ENCODE peak calls at places on chromosomes 13 and 19, in ten cellular contexts. One of them, this sample, is unnamed.

GRCh38 chr19:34994286-34994642 is 5.9 kb upstream of the GRAMD1A start:
- DNase-seq in activated CD8-positive, alpha-beta memory T cell treated with anti-CD3 and anti-CD28 coated beads, Interleukin-2, amount 50 U/mL, for 4 hours: no peak
- DNase-seq in iPS-NIHi11: no peak
- DNase-seq in stimulated activated CD4-positive, alpha-beta T cell treated with anti-CD3 and anti-CD28 coated beads, Interleukin-1b, Interleukin-23, amount 100 ng/mL, for 1 hour: no peak
- DNase-seq in EL: no peak
- DNase-seq in ACHN: no peak
- DNase-seq in GM19239: no peak
- DNase-seq in naive thymus-derived CD4-positive, alpha-beta T cell: no peak
- DNase-seq in brain microvascular endothelial cell: no peak
- DNase-seq in endothelial cell: no peak
- DNase-seq in this sample: no peak

GRCh38 chr13:92761710-92762109 is 464.9 kb upstream of the GPC6 start:
- DNase-seq in EL: no peak
- DNase-seq in naive thymus-derived CD4-positive, alpha-beta T cell: no peak
- DNase-seq in iPS-NIHi11: no peak
- DNase-seq in endothelial cell: no peak
- DNase-seq in brain microvascular endothelial cell: no peak
- DNase-seq in GM19239: no peak
- DNase-seq in activated CD8-positive, alpha-beta memory T cell treated with anti-CD3 and anti-CD28 coated beads, Interleukin-2, amount 50 U/mL, for 4 hours: no peak
- DNase-seq in stimulated activated CD4-positive, alpha-beta T cell treated with anti-CD3 and anti-CD28 coated beads, Interleukin-1b, Interleukin-23, amount 100 ng/mL, for 1 hour: no peak
- DNase-seq in ACHN: no peak
- DNase-seq in this sample: no peak

GRCh38 chr19:35856001-35856400 is 710 bp upstream of the KIRREL2 start:
- DNase-seq in ACHN: no peak
- DNase-seq in activated CD8-positive, alpha-beta memory T cell treated with anti-CD3 and anti-CD28 coated beads, Interleukin-2, amount 50 U/mL, for 4 hours: no peak
- DNase-seq in EL: no peak
- DNase-seq in endothelial cell: peak; percentile 34
- DNase-seq in iPS-NIHi11: peak; percentile 81
- DNase-seq in naive thymus-derived CD4-positive, alpha-beta T cell: no peak
- DNase-seq in GM19239: no peak
- DNase-seq in stimulated activated CD4-positive, alpha-beta T cell treated with anti-CD3 and anti-CD28 coated beads, Interleukin-1b, Interleukin-23, amount 100 ng/mL, for 1 hour: no peak
- DNase-seq in brain microvascular endothelial cell: no peak
- DNase-seq in this sample: no peak

GRCh38 chr19:1935484-1936208 is 5.3 kb upstream of the CSNK1G2 start:
- DNase-seq in brain microvascular endothelial cell: no peak
- DNase-seq in iPS-NIHi11: no peak
- DNase-seq in naive thymus-derived CD4-positive, alpha-beta T cell: peak; percentile 23
- DNase-seq in activated CD8-positive, alpha-beta memory T cell treated with anti-CD3 and anti-CD28 coated beads, Interleukin-2, amount 50 U/mL, for 4 hours: no peak
- DNase-seq in stimulated activated CD4-positive, alpha-beta T cell treated with anti-CD3 and anti-CD28 coated beads, Interleukin-1b, Interleukin-23, amount 100 ng/mL, for 1 hour: no peak
- DNase-seq in GM19239: no peak
- DNase-seq in EL: peak; percentile 25
- DNase-seq in endothelial cell: no peak
- DNase-seq in ACHN: no peak
- DNase-seq in this sample: peak; percentile 35

GRCh38 chr13:102892504-102892903 is 46.7 kb downstream of the ERCC5 start:
- DNase-seq in EL: no peak
- DNase-seq in brain microvascular endothelial cell: no peak
- DNase-seq in activated CD8-positive, alpha-beta memory T cell treated with anti-CD3 and anti-CD28 coated beads, Interleukin-2, amount 50 U/mL, for 4 hours: no peak
- DNase-seq in stimulated activated CD4-positive, alpha-beta T cell treated with anti-CD3 and anti-CD28 coated beads, Interleukin-1b, Interleukin-23, amount 100 ng/mL, for 1 hour: no peak
- DNase-seq in endothelial cell: no peak
- DNase-seq in ACHN: no peak
- DNase-seq in iPS-NIHi11: no peak
- DNase-seq in GM19239: no peak
- DNase-seq in naive thymus-derived CD4-positive, alpha-beta T cell: no peak
- DNase-seq in this sample: no peak

GRCh38 chr19:35045667-35046300 is 4.3 kb downstream of the HPN start:
- DNase-seq in naive thymus-derived CD4-positive, alpha-beta T cell: peak; percentile 61
- DNase-seq in EL: peak; percentile 58
- DNase-seq in endothelial cell: peak; percentile 36
- DNase-seq in stimulated activated CD4-positive, alpha-beta T cell treated with anti-CD3 and anti-CD28 coated beads, Interleukin-1b, Interleukin-23, amount 100 ng/mL, for 1 hour: no peak
- DNase-seq in brain microvascular endothelial cell: peak; percentile 42
- DNase-seq in iPS-NIHi11: peak; percentile 72
- DNase-seq in ACHN: peak; percentile 21
- DNase-seq in GM19239: peak; percentile 83
- DNase-seq in activated CD8-positive, alpha-beta memory T cell treated with anti-CD3 and anti-CD28 coated beads, Interleukin-2, amount 50 U/mL, for 4 hours: no peak
- DNase-seq in this sample: no peak

GRCh38 chr13:39536274-39536673 is 66.7 kb downstream of the LHFPL6 start:
- DNase-seq in brain microvascular endothelial cell: no peak
- DNase-seq in naive thymus-derived CD4-positive, alpha-beta T cell: no peak
- DNase-seq in iPS-NIHi11: no peak
- DNase-seq in endothelial cell: no peak
- DNase-seq in GM19239: no peak
- DNase-seq in EL: no peak
- DNase-seq in stimulated activated CD4-positive, alpha-beta T cell treated with anti-CD3 and anti-CD28 coated beads, Interleukin-1b, Interleukin-23, amount 100 ng/mL, for 1 hour: no peak
- DNase-seq in activated CD8-positive, alpha-beta memory T cell treated with anti-CD3 and anti-CD28 coated beads, Interleukin-2, amount 50 U/mL, for 4 hours: no peak
- DNase-seq in ACHN: no peak
- DNase-seq in this sample: no peak

GRCh38 chr19:30669329-30670010 is 297.3 kb downstream of the ZNF536 start:
- DNase-seq in naive thymus-derived CD4-positive, alpha-beta T cell: peak; percentile 23
- DNase-seq in activated CD8-positive, alpha-beta memory T cell treated with anti-CD3 and anti-CD28 coated beads, Interleukin-2, amount 50 U/mL, for 4 hours: peak; percentile 49
- DNase-seq in EL: peak; percentile 24
- DNase-seq in endothelial cell: peak; percentile 83
- DNase-seq in iPS-NIHi11: peak; percentile 75
- DNase-seq in ACHN: peak; percentile 36
- DNase-seq in GM19239: peak; percentile 14
- DNase-seq in brain microvascular endothelial cell: peak; percentile 29
- DNase-seq in stimulated activated CD4-positive, alpha-beta T cell treated with anti-CD3 and anti-CD28 coated beads, Interleukin-1b, Interleukin-23, amount 100 ng/mL, for 1 hour: peak; percentile 24
- DNase-seq in this sample: peak; percentile 32

GRCh38 chr13:31653730-31654129 is 85.6 kb upstream of the RXFP2 start:
- DNase-seq in stimulated activated CD4-positive, alpha-beta T cell treated with anti-CD3 and anti-CD28 coated beads, Interleukin-1b, Interleukin-23, amount 100 ng/mL, for 1 hour: no peak
- DNase-seq in iPS-NIHi11: no peak
- DNase-seq in activated CD8-positive, alpha-beta memory T cell treated with anti-CD3 and anti-CD28 coated beads, Interleukin-2, amount 50 U/mL, for 4 hours: no peak
- DNase-seq in ACHN: no peak
- DNase-seq in endothelial cell: no peak
- DNase-seq in brain microvascular endothelial cell: no peak
- DNase-seq in EL: no peak
- DNase-seq in GM19239: no peak
- DNase-seq in naive thymus-derived CD4-positive, alpha-beta T cell: no peak
- DNase-seq in this sample: no peak

GRCh38 chr13:94033830-94034642 is 445.4 kb downstream of the DCT start:
- DNase-seq in ACHN: no peak
- DNase-seq in endothelial cell: no peak
- DNase-seq in EL: no peak
- DNase-seq in activated CD8-positive, alpha-beta memory T cell treated with anti-CD3 and anti-CD28 coated beads, Interleukin-2, amount 50 U/mL, for 4 hours: no peak
- DNase-seq in brain microvascular endothelial cell: no peak
- DNase-seq in GM19239: no peak
- DNase-seq in iPS-NIHi11: no peak
- DNase-seq in naive thymus-derived CD4-positive, alpha-beta T cell: no peak
- DNase-seq in stimulated activated CD4-positive, alpha-beta T cell treated with anti-CD3 and anti-CD28 coated beads, Interleukin-1b, Interleukin-23, amount 100 ng/mL, for 1 hour: no peak
- DNase-seq in this sample: no peak

GRCh38 chr19:1094978-1095701 is at the start of gene POLR2E:
- DNase-seq in activated CD8-positive, alpha-beta memory T cell treated with anti-CD3 and anti-CD28 coated beads, Interleukin-2, amount 50 U/mL, for 4 hours: peak; percentile 97
- DNase-seq in iPS-NIHi11: peak; percentile 98
- DNase-seq in stimulated activated CD4-positive, alpha-beta T cell treated with anti-CD3 and anti-CD28 coated beads, Interleukin-1b, Interleukin-23, amount 100 ng/mL, for 1 hour: peak; percentile 96
- DNase-seq in ACHN: peak; percentile 96
- DNase-seq in GM19239: peak; percentile 98
- DNase-seq in endothelial cell: peak; percentile 99
- DNase-seq in EL: peak; percentile 97
- DNase-seq in naive thymus-derived CD4-positive, alpha-beta T cell: peak; percentile 99
- DNase-seq in brain microvascular endothelial cell: peak; percentile 96
- DNase-seq in this sample: peak; percentile 96

GRCh38 chr19:38792250-38793111 is 3.5 kb downstream of the LGALS7B start:
- DNase-seq in stimulated activated CD4-positive, alpha-beta T cell treated with anti-CD3 and anti-CD28 coated beads, Interleukin-1b, Interleukin-23, amount 100 ng/mL, for 1 hour: peak; percentile 4
- DNase-seq in EL: no peak
- DNase-seq in endothelial cell: peak; percentile 83
- DNase-seq in ACHN: no peak
- DNase-seq in iPS-NIHi11: peak; percentile 54
- DNase-seq in activated CD8-positive, alpha-beta memory T cell treated with anti-CD3 and anti-CD28 coated beads, Interleukin-2, amount 50 U/mL, for 4 hours: peak; percentile 42
- DNase-seq in naive thymus-derived CD4-positive, alpha-beta T cell: peak; percentile 16
- DNase-seq in GM19239: peak; percentile 57
- DNase-seq in brain microvascular endothelial cell: no peak
- DNase-seq in this sample: no peak

GRCh38 chr13:100129605-100130004 is 40.7 kb downstream of the PCCA start:
- DNase-seq in iPS-NIHi11: peak; percentile 16
- DNase-seq in EL: no peak
- DNase-seq in brain microvascular endothelial cell: no peak
- DNase-seq in endothelial cell: no peak
- DNase-seq in ACHN: no peak
- DNase-seq in activated CD8-positive, alpha-beta memory T cell treated with anti-CD3 and anti-CD28 coated beads, Interleukin-2, amount 50 U/mL, for 4 hours: no peak
- DNase-seq in GM19239: peak; percentile 22
- DNase-seq in stimulated activated CD4-positive, alpha-beta T cell treated with anti-CD3 and anti-CD28 coated beads, Interleukin-1b, Interleukin-23, amount 100 ng/mL, for 1 hour: no peak
- DNase-seq in naive thymus-derived CD4-positive, alpha-beta T cell: no peak
- DNase-seq in this sample: no peak

GRCh38 chr19:55146648-55147218 is 2.3 kb downstream of the TNNT1 start:
- DNase-seq in iPS-NIHi11: peak; percentile 88
- DNase-seq in GM19239: no peak
- DNase-seq in naive thymus-derived CD4-positive, alpha-beta T cell: no peak
- DNase-seq in brain microvascular endothelial cell: no peak
- DNase-seq in ACHN: peak; percentile 69
- DNase-seq in endothelial cell: no peak
- DNase-seq in stimulated activated CD4-positive, alpha-beta T cell treated with anti-CD3 and anti-CD28 coated beads, Interleukin-1b, Interleukin-23, amount 100 ng/mL, for 1 hour: no peak
- DNase-seq in EL: peak; percentile 58
- DNase-seq in activated CD8-positive, alpha-beta memory T cell treated with anti-CD3 and anti-CD28 coated beads, Interleukin-2, amount 50 U/mL, for 4 hours: no peak
- DNase-seq in this sample: peak; percentile 92